ENCODE peak calls at places on chromosomes 2 and 18, in seven cellular contexts. X is left ventricle myocardium inferior, L is left lung, C is transverse colon, J is A673, A is upper lobe of right lung, T is sigmoid colon. D is an unnamed sample.

GRCh38 chr2:8304821-8305766 is 376.8 kb upstream of the ID2 start:
- DNase-seq in L (no peak), J (no peak), T (no peak), C (no peak), A (no peak), X (no peak), D (peak; percentile 55)

GRCh38 chr2:38375711-38376345 is 1.2 kb downstream of the ATL2 start:
- DNase-seq in L (peak; percentile 83), C (no peak), A (peak; percentile 82), J (no peak), X (no peak), T (peak; percentile 91), D (no peak)

GRCh38 chr18:74654637-74655036 is 57.0 kb downstream of the ZNF407 start:
- DNase-seq in J (peak; percentile 17), L (no peak), X (no peak), C (no peak), A (no peak), T (no peak), D (no peak)

GRCh38 chr2:161386228-161386627 is 29.9 kb upstream of the TBR1 start:
- DNase-seq in X (no peak), J (no peak), C (no peak), A (no peak), T (no peak), L (no peak), D (no peak)

GRCh38 chr18:39751926-39752325 is 2186.3 kb upstream of the CELF4 start:
- DNase-seq in A (no peak), L (no peak), C (no peak), T (no peak), J (no peak), X (no peak), D (no peak)

GRCh38 chr2:31324000-31324633 is 90.2 kb downstream of the EHD3 start:
- DNase-seq in X (no peak), L (no peak), C (no peak), T (no peak), A (no peak), J (no peak), D (no peak)

GRCh38 chr2:120277505-120278205 is 25.0 kb downstream of the RALB start:
- DNase-seq in L (no peak), C (no peak), X (no peak), A (no peak), T (no peak), J (no peak), D (no peak)

GRCh38 chr2:98822301-98823164 is 91.6 kb upstream of the MGAT4A start:
- DNase-seq in T (no peak), C (no peak), J (no peak), L (peak; percentile 95), X (peak; percentile 71), A (peak; percentile 85), D (peak; percentile 77)

GRCh38 chr2:11375689-11376027 is 31.2 kb upstream of the ROCK2 start:
- DNase-seq in T (no peak), X (no peak), A (no peak), L (no peak), J (no peak), C (no peak), D (peak; percentile 61)

GRCh38 chr18:6729247-6730091 is at the start of gene ARHGAP28:
- DNase-seq in A (peak; percentile 91), X (peak; percentile 87), L (peak; percentile 90), C (peak; percentile 60), T (peak; percentile 89), J (peak; percentile 19), D (peak; percentile 76)

GRCh38 chr2:205685314-205686230 is 3.3 kb downstream of the NRP2 start:
- DNase-seq in J (peak; percentile 29), X (no peak), T (peak; percentile 79), A (peak; percentile 79), L (peak; percentile 85), C (no peak), D (no peak)

GRCh38 chr2:208698114-208698513 is 291.5 kb downstream of the PTH2R start:
- DNase-seq in J (no peak), T (no peak), X (no peak), L (no peak), A (no peak), C (no peak), D (no peak)

GRCh38 chr18:449374-449773 is 51.1 kb downstream of the COLEC12 start:
- DNase-seq in L (no peak), J (no peak), T (no peak), C (no peak), A (peak; percentile 77), X (no peak), D (no peak)

GRCh38 chr18:80247403-80247916 is at the start of gene PARD6G:
- DNase-seq in C (peak; percentile 83), X (peak; percentile 85), T (peak; percentile 93), L (peak; percentile 91), A (peak; percentile 88), J (peak; percentile 76), D (peak; percentile 55)

GRCh38 chr18:22385718-22386117 is 32.0 kb downstream of the CTAGE1 start:
- DNase-seq in T (no peak), X (no peak), L (no peak), C (no peak), A (no peak), J (peak; percentile 19), D (no peak)

GRCh38 chr2:98886066-98886554 is 49.9 kb downstream of the CRACDL start:
- DNase-seq in J (no peak), T (no peak), C (no peak), A (no peak), L (no peak), X (no peak), D (no peak)

GRCh38 chr18:41576643-41577042 is 378.4 kb upstream of the PIK3C3 start:
- DNase-seq in A (no peak), T (no peak), J (peak; percentile 3), C (no peak), L (no peak), X (no peak), D (no peak)

GRCh38 chr2:8551622-8552074 is 130.2 kb upstream of the ID2 start:
- DNase-seq in A (no peak), X (no peak), L (no peak), T (peak; percentile 20), C (peak; percentile 3), J (peak; percentile 29), D (no peak)

GRCh38 chr2:218964041-218964771 is 4.7 kb downstream of the CDK5R2 start:
- DNase-seq in T (no peak), A (no peak), L (no peak), C (no peak), J (no peak), X (no peak), D (peak; percentile 24)

GRCh38 chr2:200673191-200673590 is 87.4 kb downstream of the AOX1 start:
- DNase-seq in C (no peak), X (no peak), A (no peak), J (no peak), T (no peak), L (no peak), D (no peak)

GRCh38 chr2:200667397-200667796 is 81.6 kb downstream of the AOX1 start:
- DNase-seq in C (no peak), A (no peak), J (no peak), T (no peak), L (no peak), X (no peak), D (no peak)

GRCh38 chr2:200668473-200668872 is 82.7 kb downstream of the AOX1 start:
- DNase-seq in X (no peak), L (no peak), C (no peak), J (no peak), A (no peak), T (no peak), D (no peak)

GRCh38 chr2:200665626-200666453 is 80.0 kb downstream of the AOX1 start:
- DNase-seq in T (no peak), C (no peak), X (no peak), A (no peak), J (no peak), L (no peak), D (no peak)

GRCh38 chr2:200670313-200670712 is 84.5 kb downstream of the AOX1 start:
- DNase-seq in J (no peak), X (no peak), L (no peak), A (no peak), C (no peak), T (no peak), D (no peak)
- TF ChIP-seq CTCF in J (no peak), X (no peak), L (no peak), A (no peak), C (no peak), T (no peak), D (no peak)

DNA sequence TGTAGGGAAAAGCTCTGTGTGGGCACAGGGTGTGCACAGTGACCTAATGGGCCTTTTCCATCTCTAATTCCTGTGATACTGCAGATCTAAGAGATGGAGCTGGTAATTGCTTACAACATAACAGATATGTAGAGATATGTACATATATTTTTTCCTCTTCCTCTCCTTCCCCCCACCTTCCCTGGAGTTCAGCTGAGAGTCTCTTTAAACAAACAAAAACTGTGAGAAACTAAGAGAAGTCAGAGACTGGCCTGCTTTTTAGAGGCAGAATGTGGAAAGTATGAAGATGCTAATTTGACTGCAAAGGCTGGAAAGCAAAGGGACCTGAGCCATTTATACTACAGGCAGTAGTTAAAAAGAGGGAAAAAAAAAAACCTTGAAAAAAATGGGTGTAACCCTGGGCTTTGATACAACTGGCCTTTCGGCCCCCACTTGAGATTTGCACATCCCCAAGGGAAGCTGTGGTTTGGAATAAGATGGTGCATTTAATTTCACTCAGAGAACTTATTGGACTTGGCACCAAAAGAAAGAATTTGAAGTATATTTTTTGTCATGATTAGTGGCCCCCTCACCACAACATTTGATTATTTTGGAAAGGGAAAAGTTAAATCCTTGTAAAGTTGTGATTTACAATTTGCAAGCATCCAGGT is 502.2 kb upstream of the ZEB2 start:
- DNase-seq in A (no peak), T (no peak), C (no peak), L (no peak), J (no peak), X (no peak), D (no peak)
- H3K27ac ChIP-seq in A (no peak overlapping the region), T (no peak overlapping the region), C (no peak overlapping the region), L (peak overlapping the region; percentile 63), J (no peak overlapping the region), X (peak overlapping the region; percentile 56), D (peak overlapping the region; percentile 74)

DNA sequence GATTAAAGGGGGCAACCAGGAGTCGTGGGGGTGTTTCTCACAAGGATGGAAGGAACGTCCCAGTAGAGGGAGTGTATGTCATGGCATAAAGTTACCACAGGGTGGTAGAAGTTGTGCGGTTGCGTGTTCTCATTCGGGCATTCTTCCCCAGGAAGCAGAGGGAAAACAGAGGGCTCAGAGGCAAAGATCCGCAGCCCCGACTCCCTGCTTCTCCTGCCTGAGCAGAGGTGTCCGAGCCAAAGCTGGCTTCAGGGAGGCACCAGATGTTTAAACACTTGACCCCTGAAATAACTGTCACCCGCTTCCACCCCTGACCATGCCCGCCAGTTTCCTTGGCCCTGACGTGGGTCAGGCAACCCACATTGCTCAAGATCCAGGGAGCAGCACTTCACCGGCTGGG is 83.7 kb downstream of the EN1 start:
- DNase-seq in A (no peak), C (no peak), J (peak; percentile 34), L (no peak), T (no peak), X (no peak), D (no peak)
- TF ChIP-seq CTCF in A (no peak), C (no peak), J (peak; percentile 51), L (no peak), T (no peak), X (no peak), D (no peak)

DNA sequence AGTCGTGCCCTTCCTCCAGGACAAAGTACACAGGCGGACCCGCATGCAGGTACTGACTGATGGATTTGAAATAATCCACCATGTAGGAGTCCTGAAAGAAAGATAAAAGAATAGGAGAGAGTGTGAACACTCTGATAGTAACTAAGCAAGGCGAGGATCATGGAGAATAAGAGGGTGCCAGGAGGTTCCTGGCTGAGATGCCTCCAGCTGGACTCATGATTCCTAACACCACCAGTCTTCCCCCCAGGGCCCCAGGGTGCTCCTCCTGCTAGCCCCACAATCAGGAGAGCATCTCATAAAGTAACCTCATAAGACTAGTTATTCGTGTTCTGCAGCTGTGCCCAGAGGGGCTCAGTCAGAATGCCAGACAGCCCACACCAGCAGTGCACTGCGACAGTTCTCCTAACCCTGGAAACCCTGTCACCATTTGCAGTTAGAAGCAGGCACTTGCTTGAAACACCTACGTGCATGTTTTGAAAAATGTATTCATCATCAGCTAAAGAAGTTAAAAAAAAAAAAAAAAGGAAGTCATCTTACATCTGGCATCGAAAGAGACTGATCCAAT is 36.7 kb downstream of the RMC1 start:
- DNase-seq in J (no peak), X (no peak), A (no peak), T (no peak), L (no peak), C (no peak), D (no peak)
- H3K27ac ChIP-seq in J (no peak overlapping the region), X (no peak overlapping the region), A (no peak overlapping the region), T (no peak overlapping the region), L (peak overlapping the region; percentile 41), C (no peak overlapping the region), D (no peak overlapping the region)